ENCODE peak calls at places on chromosomes 3 and 15, in ten cellular contexts. P is lung microvascular endothelial cell, U is NCI-H510A treated with DMSO at 0.1 percent for 48 hours, L is NCI-H1092 treated with DMSO at 0.1 percent for 48 hours, V is activated T-cell treated with anti-CD3 and anti-CD28 coated beads for 1 hour, Q is substantia nigra, Z is omental fat pad, F is dermis blood vessel endothelial cell, H is aorta, I is A172. K is an unnamed sample.

GRCh38 chr15:28948036-28948435 is 62.3 kb downstream of the APBA2 start:
- DNase-seq in H (no peak), Z (no peak), Q (no peak), P (no peak), I (no peak), V (no peak), L (no peak), U (no peak), F (no peak), K (no peak)

GRCh38 chr15:52682200-52682599 is 3.0 kb upstream of the ATOSA start:
- DNase-seq in Z (no peak), V (no peak), H (no peak), L (no peak), I (no peak), Q (no peak), U (no peak), P (no peak), F (no peak), K (no peak)

GRCh38 chr3:62051506-62051905 is 321.8 kb downstream of the FEZF2 start:
- DNase-seq in I (peak), Q (no peak), L (peak), P (peak), F (peak), U (peak), H (no peak), Z (no peak), V (no peak), K (peak)

GRCh38 chr3:15794303-15794771 is 3.4 kb downstream of the ANKRD28 start:
- DNase-seq in Q (no peak), F (peak), U (no peak), V (no peak), Z (no peak), H (no peak), L (no peak), I (no peak), P (peak), K (peak)

GRCh38 chr3:167406876-167407492 is 26.9 kb upstream of the ZBBX start:
- DNase-seq in U (peak), Q (peak), L (peak), I (peak), H (peak), Z (no peak), P (peak), F (peak), V (no peak), K (peak)

GRCh38 chr3:72961766-72962165 is 34.8 kb upstream of the PPP4R2 start:
- DNase-seq in V (no peak), Z (no peak), P (no peak), H (no peak), U (no peak), F (no peak), I (no peak), Q (no peak), L (no peak), K (no peak)

GRCh38 chr3:131238496-131238895 is 143.1 kb upstream of the NUDT16 start:
- DNase-seq in U (no peak), P (no peak), H (no peak), V (no peak), Q (no peak), L (no peak), F (no peak), Z (no peak), I (no peak), K (no peak)

GRCh38 chr3:159832024-159832423 is 156.6 kb upstream of the IL12A start:
- DNase-seq in Z (no peak), P (no peak), I (no peak), Q (no peak), L (no peak), V (no peak), F (no peak), U (no peak), H (no peak), K (no peak)

GRCh38 chr3:172209333-172210321 is 170.2 kb downstream of the FNDC3B start:
- DNase-seq in I (peak), H (peak), Q (peak), P (no peak), F (no peak), V (no peak), U (no peak), L (peak), Z (no peak), K (no peak)

GRCh38 chr3:46843508-46843907 is 19.7 kb downstream of the MYL3 start:
- DNase-seq in V (no peak), U (no peak), H (no peak), P (no peak), I (no peak), Z (no peak), F (no peak), Q (no peak), L (no peak), K (no peak)

GRCh38 chr3:151171145-151171544 is 31.9 kb downstream of the GPR171 start:
- DNase-seq in Z (no peak), L (no peak), I (peak), U (no peak), F (no peak), Q (no peak), H (peak), P (no peak), V (no peak), K (no peak)

GRCh38 chr3:112498916-112499315 is 356 bp downstream of the BTLA start:
- DNase-seq in F (no peak), L (no peak), I (no peak), U (no peak), H (no peak), Q (no peak), P (no peak), V (no peak), Z (no peak), K (no peak)

GRCh38 chr15:93028632-93029612 is 60.1 kb downstream of the RGMA start:
- DNase-seq in U (no peak), Z (peak), H (peak), P (no peak), V (no peak), Q (peak), F (peak), I (no peak), L (no peak), K (no peak)

GRCh38 chr15:48647963-48648362 is 2.5 kb upstream of the FBN1 start:
- DNase-seq in U (no peak), V (no peak), L (no peak), P (no peak), H (no peak), Q (no peak), I (no peak), Z (no peak), F (peak), K (no peak)

GRCh38 chr3:62319570-62320243 is 53.6 kb downstream of the FEZF2 start:
- DNase-seq in L (peak), Z (no peak), V (no peak), U (peak), H (no peak), F (no peak), P (no peak), I (no peak), Q (no peak), K (no peak)

GRCh38 chr3:59866076-59866475 is 816.3 kb upstream of the CFAP20DC start:
- DNase-seq in L (no peak), Z (no peak), F (no peak), U (no peak), H (peak), I (no peak), V (no peak), P (no peak), Q (peak), K (no peak)

GRCh38 chr3:194125474-194125873 is 10.5 kb upstream of the HES1 start:
- DNase-seq in I (no peak), U (peak), F (no peak), V (no peak), H (no peak), Z (no peak), L (peak), P (no peak), Q (no peak), K (no peak)

GRCh38 chr3:32493437-32494414 is 8.9 kb downstream of the CMTM6 start:
- DNase-seq in I (peak), P (peak), U (no peak), V (no peak), F (peak), L (no peak), H (no peak), Q (no peak), Z (no peak), K (no peak)

GRCh38 chr15:23472678-23473077 is 25.6 kb upstream of the GOLGA6L2 start:
- DNase-seq in F (no peak), I (peak), Q (no peak), H (no peak), P (no peak), Z (no peak), L (no peak), V (no peak), U (no peak), K (no peak)

GRCh38 chr15:71146597-71146996 is 31.3 kb downstream of the THSD4 start:
- DNase-seq in U (no peak), I (no peak), Z (no peak), H (no peak), V (no peak), F (no peak), L (peak), P (no peak), Q (no peak), K (no peak)

GRCh38 chr3:71195492-71195891 is 388.0 kb downstream of the FOXP1 start:
- DNase-seq in I (no peak), F (no peak), Z (no peak), V (no peak), Q (no peak), H (no peak), P (no peak), L (peak), U (peak), K (no peak)

K was measured in dermis microvascular lymphatic vessel endothelial cell.